ENCODE peak calls at places on chromosomes 16 and 17, in eight cellular contexts. One of them, this sample, is unnamed.

GRCh38 chr16:68704232-68704867 is 32.7 kb upstream of the CDH1 start:
- DNase-seq in cardiac muscle cell: peak
- DNase-seq in NCI-H1694: peak
- DNase-seq in stimulated activated CD4-positive, alpha-beta T cell treated with anti-CD3 and anti-CD28 coated beads, Interleukin-4, amount 100 ng/mL, for 24 hours: peak
- DNase-seq in A549: peak
- DNase-seq in fibroblast of lung: peak
- DNase-seq in GM10248: peak
- DNase-seq in activated T-cell treated with anti-CD3 and anti-CD28 coated beads, Interleukin-2, amount 50 U/mL, for 72 hours: peak
- DNase-seq in this sample: no peak

GRCh38 chr16:27242868-27243590 is 25.5 kb downstream of the NSMCE1 start:
- DNase-seq in activated T-cell treated with anti-CD3 and anti-CD28 coated beads, Interleukin-2, amount 50 U/mL, for 72 hours: no peak
- DNase-seq in GM10248: no peak
- DNase-seq in cardiac muscle cell: peak
- DNase-seq in fibroblast of lung: peak
- DNase-seq in stimulated activated CD4-positive, alpha-beta T cell treated with anti-CD3 and anti-CD28 coated beads, Interleukin-4, amount 100 ng/mL, for 24 hours: no peak
- DNase-seq in A549: peak
- DNase-seq in NCI-H1694: no peak
- DNase-seq in this sample: peak

GRCh38 chr17:8632087-8632486 is 1.6 kb upstream of the MYH10 start:
- DNase-seq in activated T-cell treated with anti-CD3 and anti-CD28 coated beads, Interleukin-2, amount 50 U/mL, for 72 hours: no peak
- DNase-seq in NCI-H1694: no peak
- DNase-seq in A549: no peak
- DNase-seq in cardiac muscle cell: no peak
- DNase-seq in GM10248: no peak
- DNase-seq in stimulated activated CD4-positive, alpha-beta T cell treated with anti-CD3 and anti-CD28 coated beads, Interleukin-4, amount 100 ng/mL, for 24 hours: no peak
- DNase-seq in fibroblast of lung: no peak
- DNase-seq in this sample: no peak

GRCh38 chr17:13510062-13510461 is 91.7 kb downstream of the HS3ST3A1 start:
- DNase-seq in fibroblast of lung: peak
- DNase-seq in activated T-cell treated with anti-CD3 and anti-CD28 coated beads, Interleukin-2, amount 50 U/mL, for 72 hours: no peak
- DNase-seq in GM10248: no peak
- DNase-seq in NCI-H1694: no peak
- DNase-seq in A549: no peak
- DNase-seq in stimulated activated CD4-positive, alpha-beta T cell treated with anti-CD3 and anti-CD28 coated beads, Interleukin-4, amount 100 ng/mL, for 24 hours: no peak
- DNase-seq in cardiac muscle cell: peak
- DNase-seq in this sample: no peak

GRCh38 chr17:1644493-1645206 is 882 bp downstream of the SCARF1 start:
- DNase-seq in A549: no peak
- DNase-seq in GM10248: peak
- DNase-seq in cardiac muscle cell: no peak
- DNase-seq in NCI-H1694: no peak
- DNase-seq in fibroblast of lung: no peak
- DNase-seq in stimulated activated CD4-positive, alpha-beta T cell treated with anti-CD3 and anti-CD28 coated beads, Interleukin-4, amount 100 ng/mL, for 24 hours: peak
- DNase-seq in activated T-cell treated with anti-CD3 and anti-CD28 coated beads, Interleukin-2, amount 50 U/mL, for 72 hours: peak
- DNase-seq in this sample: no peak

GRCh38 chr17:28018439-28019070 is 23.9 kb upstream of the NLK start:
- DNase-seq in fibroblast of lung: no peak
- DNase-seq in activated T-cell treated with anti-CD3 and anti-CD28 coated beads, Interleukin-2, amount 50 U/mL, for 72 hours: no peak
- DNase-seq in GM10248: no peak
- DNase-seq in cardiac muscle cell: no peak
- DNase-seq in NCI-H1694: no peak
- DNase-seq in stimulated activated CD4-positive, alpha-beta T cell treated with anti-CD3 and anti-CD28 coated beads, Interleukin-4, amount 100 ng/mL, for 24 hours: no peak
- DNase-seq in A549: no peak
- DNase-seq in this sample: no peak

GRCh38 chr17:32490101-32490482 is 3.3 kb downstream of the CDK5R1 start:
- DNase-seq in GM10248: peak
- DNase-seq in fibroblast of lung: no peak
- DNase-seq in stimulated activated CD4-positive, alpha-beta T cell treated with anti-CD3 and anti-CD28 coated beads, Interleukin-4, amount 100 ng/mL, for 24 hours: peak
- DNase-seq in NCI-H1694: peak
- DNase-seq in cardiac muscle cell: no peak
- DNase-seq in activated T-cell treated with anti-CD3 and anti-CD28 coated beads, Interleukin-2, amount 50 U/mL, for 72 hours: no peak
- DNase-seq in A549: no peak
- DNase-seq in this sample: no peak

GRCh38 chr17:45339646-45340605 is 23.1 kb upstream of the MAP3K14 start:
- DNase-seq in fibroblast of lung: no peak
- DNase-seq in stimulated activated CD4-positive, alpha-beta T cell treated with anti-CD3 and anti-CD28 coated beads, Interleukin-4, amount 100 ng/mL, for 24 hours: no peak
- DNase-seq in activated T-cell treated with anti-CD3 and anti-CD28 coated beads, Interleukin-2, amount 50 U/mL, for 72 hours: no peak
- DNase-seq in NCI-H1694: no peak
- DNase-seq in cardiac muscle cell: no peak
- DNase-seq in A549: no peak
- DNase-seq in GM10248: no peak
- DNase-seq in this sample: no peak

GRCh38 chr16:46908540-46909372 is 24.6 kb downstream of the GPT2 start:
- DNase-seq in cardiac muscle cell: peak
- DNase-seq in A549: peak
- DNase-seq in activated T-cell treated with anti-CD3 and anti-CD28 coated beads, Interleukin-2, amount 50 U/mL, for 72 hours: peak
- DNase-seq in GM10248: peak
- DNase-seq in NCI-H1694: peak
- DNase-seq in fibroblast of lung: peak
- DNase-seq in stimulated activated CD4-positive, alpha-beta T cell treated with anti-CD3 and anti-CD28 coated beads, Interleukin-4, amount 100 ng/mL, for 24 hours: peak
- DNase-seq in this sample: peak

GRCh38 chr16:2853531-2854073 is 4.4 kb downstream of the PRSS22 start:
- DNase-seq in GM10248: no peak
- DNase-seq in cardiac muscle cell: no peak
- DNase-seq in stimulated activated CD4-positive, alpha-beta T cell treated with anti-CD3 and anti-CD28 coated beads, Interleukin-4, amount 100 ng/mL, for 24 hours: no peak
- DNase-seq in A549: no peak
- DNase-seq in NCI-H1694: no peak
- DNase-seq in activated T-cell treated with anti-CD3 and anti-CD28 coated beads, Interleukin-2, amount 50 U/mL, for 72 hours: no peak
- DNase-seq in fibroblast of lung: no peak
- DNase-seq in this sample: no peak

GRCh38 chr17:72887917-72888316 is 204.6 kb downstream of the SLC39A11 start:
- DNase-seq in NCI-H1694: no peak
- DNase-seq in A549: no peak
- DNase-seq in GM10248: no peak
- DNase-seq in stimulated activated CD4-positive, alpha-beta T cell treated with anti-CD3 and anti-CD28 coated beads, Interleukin-4, amount 100 ng/mL, for 24 hours: no peak
- DNase-seq in cardiac muscle cell: no peak
- DNase-seq in activated T-cell treated with anti-CD3 and anti-CD28 coated beads, Interleukin-2, amount 50 U/mL, for 72 hours: no peak
- DNase-seq in fibroblast of lung: no peak
- DNase-seq in this sample: no peak

GRCh38 chr16:66127459-66128362 is 238.8 kb upstream of the CDH5 start:
- DNase-seq in A549: no peak
- DNase-seq in cardiac muscle cell: peak
- DNase-seq in GM10248: no peak
- DNase-seq in fibroblast of lung: no peak
- DNase-seq in NCI-H1694: no peak
- DNase-seq in activated T-cell treated with anti-CD3 and anti-CD28 coated beads, Interleukin-2, amount 50 U/mL, for 72 hours: no peak
- DNase-seq in stimulated activated CD4-positive, alpha-beta T cell treated with anti-CD3 and anti-CD28 coated beads, Interleukin-4, amount 100 ng/mL, for 24 hours: no peak
- DNase-seq in this sample: no peak

GRCh38 chr16:265711-266110 is 10.0 kb downstream of the RGS11 start:
- DNase-seq in cardiac muscle cell: no peak
- DNase-seq in stimulated activated CD4-positive, alpha-beta T cell treated with anti-CD3 and anti-CD28 coated beads, Interleukin-4, amount 100 ng/mL, for 24 hours: peak
- DNase-seq in fibroblast of lung: no peak
- DNase-seq in activated T-cell treated with anti-CD3 and anti-CD28 coated beads, Interleukin-2, amount 50 U/mL, for 72 hours: no peak
- DNase-seq in A549: no peak
- DNase-seq in GM10248: no peak
- DNase-seq in NCI-H1694: no peak
- DNase-seq in this sample: no peak

GRCh38 chr16:13254998-13255614 is 353.7 kb downstream of the SHISA9 start:
- DNase-seq in activated T-cell treated with anti-CD3 and anti-CD28 coated beads, Interleukin-2, amount 50 U/mL, for 72 hours: no peak
- DNase-seq in NCI-H1694: no peak
- DNase-seq in A549: no peak
- DNase-seq in fibroblast of lung: no peak
- DNase-seq in GM10248: no peak
- DNase-seq in cardiac muscle cell: no peak
- DNase-seq in stimulated activated CD4-positive, alpha-beta T cell treated with anti-CD3 and anti-CD28 coated beads, Interleukin-4, amount 100 ng/mL, for 24 hours: no peak
- DNase-seq in this sample: no peak

GRCh38 chr16:55297910-55298175 is 26.2 kb upstream of the IRX6 start:
- DNase-seq in A549: no peak
- DNase-seq in fibroblast of lung: no peak
- DNase-seq in stimulated activated CD4-positive, alpha-beta T cell treated with anti-CD3 and anti-CD28 coated beads, Interleukin-4, amount 100 ng/mL, for 24 hours: no peak
- DNase-seq in NCI-H1694: no peak
- DNase-seq in activated T-cell treated with anti-CD3 and anti-CD28 coated beads, Interleukin-2, amount 50 U/mL, for 72 hours: no peak
- DNase-seq in cardiac muscle cell: no peak
- DNase-seq in GM10248: no peak
- DNase-seq in this sample: no peak

GRCh38 chr16:1277945-1278282 is 22.0 kb downstream of the TPSD1 start:
- DNase-seq in stimulated activated CD4-positive, alpha-beta T cell treated with anti-CD3 and anti-CD28 coated beads, Interleukin-4, amount 100 ng/mL, for 24 hours: no peak
- DNase-seq in cardiac muscle cell: no peak
- DNase-seq in GM10248: no peak
- DNase-seq in fibroblast of lung: no peak
- DNase-seq in NCI-H1694: no peak
- DNase-seq in activated T-cell treated with anti-CD3 and anti-CD28 coated beads, Interleukin-2, amount 50 U/mL, for 72 hours: no peak
- DNase-seq in A549: no peak
- DNase-seq in this sample: no peak

GRCh38 chr17:70365098-70365583 is 195.8 kb downstream of the KCNJ2 start:
- DNase-seq in NCI-H1694: no peak
- DNase-seq in fibroblast of lung: peak
- DNase-seq in cardiac muscle cell: no peak
- DNase-seq in stimulated activated CD4-positive, alpha-beta T cell treated with anti-CD3 and anti-CD28 coated beads, Interleukin-4, amount 100 ng/mL, for 24 hours: no peak
- DNase-seq in activated T-cell treated with anti-CD3 and anti-CD28 coated beads, Interleukin-2, amount 50 U/mL, for 72 hours: no peak
- DNase-seq in GM10248: peak
- DNase-seq in A549: no peak
- DNase-seq in this sample: peak